ENCODE peak calls at places on chromosome 1, in four cellular contexts. H is osteocyte; Q is CD4-positive, CD25-positive, alpha-beta regulatory T cell; X is iPS DF 19.7. N is an unnamed sample.

GRCh38 chr1:113993072-113993471 is 13.8 kb downstream of the OLFML3 start:
- DNase-seq in H (no peak), Q (no peak), X (no peak), N (no peak)

GRCh38 chr1:69077633-69078032 is 490.1 kb upstream of the LRRC7 start:
- DNase-seq in H (no peak), Q (no peak), X (no peak), N (no peak)

GRCh38 chr1:190320952-190321351 is 156.7 kb downstream of the BRINP3 start:
- DNase-seq in H (no peak), Q (no peak), X (no peak), N (peak)

GRCh38 chr1:8674912-8675311 is 142.5 kb downstream of the RERE start:
- DNase-seq in H (no peak), Q (no peak), X (no peak), N (no peak)

GRCh38 chr1:233015965-233016364 is 65.6 kb downstream of the NTPCR start:
- DNase-seq in H (no peak), Q (no peak), X (no peak), N (no peak)

GRCh38 chr1:30452925-30453324 is 270.5 kb downstream of the MATN1 start:
- DNase-seq in H (no peak), Q (no peak), X (no peak), N (no peak)

GRCh38 chr1:53526451-53527101 is 67.4 kb downstream of the DMRTB1 start:
- DNase-seq in H (peak), Q (no peak), X (no peak), N (no peak)

GRCh38 chr1:94641990-94642389 is 100.4 kb upstream of the F3 start:
- DNase-seq in H (no peak), Q (no peak), X (no peak), N (no peak)

GRCh38 chr1:231395051-231395995 is 26.8 kb downstream of the EGLN1 start:
- DNase-seq in H (no peak), Q (no peak), X (no peak), N (no peak)

GRCh38 chr1:235907897-235908240 is 41.2 kb upstream of the LYST start:
- DNase-seq in H (no peak), Q (no peak), X (no peak), N (no peak)

GRCh38 chr1:76257823-76258222 is 183.3 kb downstream of the ST6GALNAC3 start:
- DNase-seq in H (no peak), Q (no peak), X (no peak), N (no peak)

GRCh38 chr1:200302192-200302892 is 107.5 kb downstream of the ZNF281 start:
- DNase-seq in H (no peak), Q (peak), X (no peak), N (peak)

GRCh38 chr1:150550222-150551048 is 1.2 kb downstream of the ADAMTSL4 start:
- DNase-seq in H (no peak), Q (no peak), X (no peak), N (no peak)

GRCh38 chr1:40299366-40300248 is 17.5 kb downstream of the COL9A2 start:
- DNase-seq in H (peak), Q (no peak), X (no peak), N (no peak)

GRCh38 chr1:82931051-82931450 is 1067.9 kb downstream of the TTLL7 start:
- DNase-seq in H (no peak), Q (no peak), X (no peak), N (no peak)

GRCh38 chr1:167904641-167905040 is 9.3 kb downstream of the ADCY10 start:
- DNase-seq in H (no peak), Q (no peak), X (no peak), N (no peak)

GRCh38 chr1:11485191-11485590 is 6.2 kb downstream of the DISP3 start:
- DNase-seq in H (no peak), Q (no peak), X (no peak), N (no peak)

GRCh38 chr1:22636927-22637326 is 499 bp downstream of the C1QA start:
- DNase-seq in H (no peak), Q (no peak), X (no peak), N (no peak)

GRCh38 chr1:31669433-31669785 is 24.7 kb upstream of the PEF1 start:
- DNase-seq in H (no peak), Q (no peak), X (no peak), N (no peak)

GRCh38 chr1:247103777-247104591 is at the start of gene ZNF669:
- DNase-seq in H (peak), Q (peak), X (peak), N (peak)

GRCh38 chr1:214566158-214567104 is 15.0 kb upstream of the PTPN14 start:
- DNase-seq in H (no peak), Q (no peak), X (no peak), N (no peak)

GRCh38 chr1:215568287-215568692 is 1.2 kb downstream of the KCTD3 start:
- DNase-seq in H (no peak), Q (no peak), X (no peak), N (peak)

GRCh38 chr1:89759036-89759435 is 61.8 kb upstream of the LRRC8D start:
- DNase-seq in H (no peak), Q (no peak), X (no peak), N (no peak)

GRCh38 chr1:190792873-190793272 is 315.2 kb upstream of the BRINP3 start:
- DNase-seq in H (no peak), Q (no peak), X (no peak), N (no peak)

GRCh38 chr1:76687324-76688018 is 179.8 kb upstream of the ST6GALNAC5 start:
- DNase-seq in H (no peak), Q (no peak), X (no peak), N (no peak)

GRCh38 chr1:26015358-26015757 is 6.2 kb upstream of the EXTL1 start:
- DNase-seq in H (no peak), Q (no peak), X (no peak), N (no peak)

GRCh38 chr1:173669491-173669941 is at the start of gene ANKRD45:
- DNase-seq in H (peak), Q (no peak), X (peak), N (no peak)

GRCh38 chr1:218459878-218460277 is 114.7 kb downstream of the TGFB2 start:
- DNase-seq in H (no peak), Q (no peak), X (peak), N (peak)

GRCh38 chr1:53371851-53372250 is 44.0 kb upstream of the LRP8 start:
- DNase-seq in H (peak), Q (no peak), X (no peak), N (no peak)

GRCh38 chr1:218718977-218719376 is 373.8 kb downstream of the TGFB2 start:
- DNase-seq in H (no peak), Q (no peak), X (no peak), N (no peak)

GRCh38 chr1:43711524-43712386 is 4.4 kb downstream of the ST3GAL3 start:
- DNase-seq in H (no peak), Q (no peak), X (no peak), N (no peak)

GRCh38 chr1:212162635-212163034 is 122.6 kb upstream of the PPP2R5A start:
- DNase-seq in H (no peak), Q (no peak), X (no peak), N (no peak)

GRCh38 chr1:156860639-156861423 is at the start of gene NTRK1:
- DNase-seq in H (no peak), Q (peak), X (no peak), N (peak)